ENCODE peak calls at places on chromosomes 4 and X, in eight cellular contexts. E, S, D, B, R, M, J and W are unnamed samples. For H3K36me3, the result is how much of the 10 kb centered on the place peaks cover.

GRCh38 chr4:1206299-1207156 is 34.1 kb upstream of the SPON2 start:
- DNase-seq in M (no peak), S (no peak), B (peak), D (no peak), E (peak), R (no peak), J (no peak), W (peak)

GRCh38 chr4:96649536-96649935 is 809.6 kb downstream of the PDHA2 start:
- DNase-seq in E (no peak), M (no peak), D (peak), J (no peak), R (no peak), B (no peak), S (no peak), W (no peak)

GRCh38 chrX:22234380-22234779 is 38.3 kb upstream of the CBLL2 start:
- DNase-seq in J (no peak), D (no peak), B (no peak), E (peak), M (no peak), S (no peak), R (no peak), W (no peak)

GRCh38 chr4:139025841-139026240 is 10.3 kb downstream of the NOCT start:
- DNase-seq in M (no peak), R (peak), S (no peak), J (no peak), D (no peak), B (no peak), E (no peak), W (no peak)

GRCh38 chrX:48045410-48046311 is 25.8 kb downstream of the ZNF630 start:
- DNase-seq in S (no peak), B (peak), R (peak), E (no peak), M (no peak), J (no peak), D (peak), W (no peak)

GRCh38 chr4:156782491-156782890 is 189.1 kb downstream of the PDGFC start:
- DNase-seq in S (no peak), D (peak), R (no peak), B (no peak), E (no peak), J (no peak), M (no peak), W (no peak)

GRCh38 chr4:155950461-155950860 is 3.2 kb downstream of the CTSO start:
- DNase-seq in B (no peak), D (no peak), R (no peak), J (no peak), M (no peak), S (no peak), E (no peak), W (no peak)

GRCh38 chrX:87900320-87900908 is 382.8 kb downstream of the KLHL4 start:
- DNase-seq in D (peak), B (no peak), M (no peak), R (peak), S (no peak), E (no peak), J (no peak), W (no peak)

GRCh38 chr4:3708103-3708510 is 58.1 kb upstream of the ADRA2C start:
- DNase-seq in B (peak), E (peak), R (no peak), D (no peak), J (no peak), S (no peak), M (no peak), W (no peak)

GRCh38 chr4:94159790-94160189 is 47.9 kb upstream of the SMARCAD1 start:
- DNase-seq in E (no peak), M (no peak), R (no peak), J (no peak), D (peak), S (no peak), B (no peak), W (no peak)

GRCh38 chr4:109729155-109729562 is 711 bp downstream of the PLA2G12A start:
- DNase-seq in M (no peak), S (no peak), R (no peak), D (peak), E (no peak), J (no peak), B (no peak), W (no peak)

GRCh38 chrX:154779261-154779660 is 16.6 kb downstream of the DKC1 start:
- DNase-seq in J (no peak), S (no peak), M (no peak), B (no peak), D (no peak), R (no peak), E (no peak), W (no peak)

GRCh38 chr4:158840131-158840530 is 71.3 kb downstream of the FNIP2 start:
- DNase-seq in S (no peak), R (no peak), D (no peak), E (no peak), M (no peak), B (no peak), J (no peak), W (no peak)
- H3K36me3 ChIP-seq in S (under half), R (under half), D (under half), E (under half), M (under half), B (under half), J (half or more), W (under half)

GRCh38 chr4:90174622-90175023 is 47.4 kb downstream of the CCSER1 start:
- DNase-seq in R (no peak), J (no peak), B (no peak), M (no peak), D (peak), S (peak), E (no peak), W (no peak)

GRCh38 chr4:90165883-90166282 is 38.7 kb downstream of the CCSER1 start:
- DNase-seq in M (no peak), D (no peak), E (no peak), S (no peak), J (no peak), R (no peak), B (no peak), W (no peak)

DNA sequence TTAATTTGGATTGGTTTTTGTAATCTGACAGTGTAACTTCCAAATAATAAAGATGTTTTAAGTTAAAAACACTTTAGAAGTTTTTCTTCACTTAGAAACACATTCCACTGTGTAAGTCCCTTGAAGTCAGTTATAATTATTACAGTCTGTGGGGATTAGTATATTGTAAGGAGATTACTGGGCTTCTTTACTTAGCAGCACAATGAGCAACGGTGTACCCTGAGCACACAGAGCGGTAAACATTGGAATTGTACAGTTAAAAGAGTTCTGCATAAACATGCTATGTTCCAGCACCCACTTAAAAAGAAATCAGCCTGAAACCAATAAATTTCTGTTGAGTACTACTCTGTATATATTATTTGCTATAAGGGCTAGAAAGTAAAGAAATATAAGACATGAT is 44.3 kb downstream of the CCSER1 start:
- DNase-seq in B (no peak), D (no peak), J (no peak), R (no peak), E (no peak), M (no peak), S (no peak), W (no peak)
- H3K36me3 ChIP-seq in B (under half), D (under half), J (under half), R (under half), E (under half), M (under half), S (under half), W (under half)

DNA sequence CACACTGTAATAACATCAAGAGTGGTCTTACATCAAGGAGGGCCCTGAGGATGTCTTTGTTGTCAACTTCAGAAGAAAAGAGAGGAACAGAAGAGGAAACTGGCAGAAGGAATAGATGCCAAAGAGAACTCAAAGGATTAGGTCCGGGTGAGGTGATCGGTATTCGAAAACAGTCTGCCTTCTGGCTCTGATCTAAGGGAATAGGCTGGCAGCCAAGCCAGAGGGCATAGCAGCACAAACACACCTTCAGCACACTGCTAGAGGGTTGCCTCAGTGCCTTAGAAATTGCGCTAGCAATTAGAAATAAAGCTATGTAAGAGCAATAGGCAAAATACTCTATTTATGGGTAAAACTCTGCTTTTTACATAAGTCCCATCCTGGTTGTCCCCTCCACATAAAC is 91.4 kb upstream of the TTC29 start:
- DNase-seq in B (no peak), S (peak), R (no peak), E (no peak), D (no peak), J (no peak), M (no peak), W (no peak)
- H3K36me3 ChIP-seq in B (under half), S (under half), R (under half), E (under half), D (under half), J (under half), M (under half), W (under half)

GRCh38 chr4:7559741-7560376 is 125.1 kb upstream of the PSAPL1 start:
- DNase-seq in J (no peak), R (no peak), D (no peak), E (no peak), S (no peak), M (no peak), B (no peak), W (no peak)
- H3K36me3 ChIP-seq in J (under half), R (under half), D (under half), E (under half), S (under half), M (under half), B (under half), W (under half)

GRCh38 chr4:6607368-6608050 is 32.5 kb downstream of the MAN2B2 start:
- DNase-seq in D (no peak), R (no peak), B (no peak), E (no peak), J (no peak), M (no peak), S (no peak), W (no peak)
- H3K36me3 ChIP-seq in D (under half), R (under half), B (under half), E (under half), J (half or more), M (under half), S (half or more), W (under half)

DNA sequence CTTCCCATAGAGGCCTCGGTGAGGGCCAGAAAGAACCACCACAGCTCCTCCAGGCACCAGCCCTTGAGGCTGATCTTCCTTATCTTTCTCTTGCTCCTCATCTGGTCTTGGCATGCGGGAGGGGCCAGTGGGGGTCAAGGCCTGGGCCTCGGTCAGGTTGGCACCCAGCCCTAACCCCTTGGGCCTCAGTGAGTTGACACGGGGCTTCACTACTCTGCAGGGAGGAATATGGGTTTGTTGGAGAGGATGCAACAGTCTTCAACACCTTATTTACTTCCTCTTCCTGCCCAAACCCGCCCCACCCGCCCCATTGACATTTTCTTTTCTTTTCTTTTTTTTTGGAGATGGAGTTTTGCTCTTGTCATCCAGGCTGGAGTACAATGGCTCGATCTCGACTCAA is 5.9 kb downstream of the GPKOW start:
- DNase-seq in M (no peak), J (no peak), B (no peak), E (no peak), D (no peak), R (no peak), S (no peak), W (no peak)
- H3K36me3 ChIP-seq in M (under half), J (half or more), B (under half), E (under half), D (under half), R (under half), S (half or more), W (under half)

GRCh38 chr4:176323511-176324160 is 3.9 kb downstream of the SPCS3 start:
- DNase-seq in D (no peak), B (no peak), E (no peak), M (no peak), S (no peak), R (no peak), J (no peak), W (no peak)
- H3K36me3 ChIP-seq in D (under half), B (under half), E (under half), M (under half), S (under half), R (under half), J (under half), W (under half)

GRCh38 chr4:168854216-168854921 is 155.7 kb downstream of the CBR4 start:
- DNase-seq in R (no peak), E (no peak), M (no peak), S (no peak), J (peak), D (no peak), B (peak), W (no peak)

GRCh38 chr4:168852933-168853713 is 156.9 kb downstream of the CBR4 start:
- DNase-seq in E (no peak), S (no peak), D (no peak), M (no peak), R (no peak), B (no peak), J (no peak), W (no peak)

GRCh38 chr4:168853770-168854169 is 156.3 kb downstream of the CBR4 start:
- DNase-seq in M (no peak), D (no peak), R (no peak), J (no peak), B (no peak), E (no peak), S (no peak), W (no peak)

GRCh38 chr4:168850016-168850415 is 160.0 kb downstream of the CBR4 start:
- DNase-seq in E (no peak), B (no peak), S (no peak), M (no peak), D (no peak), R (no peak), J (no peak), W (no peak)

DNA sequence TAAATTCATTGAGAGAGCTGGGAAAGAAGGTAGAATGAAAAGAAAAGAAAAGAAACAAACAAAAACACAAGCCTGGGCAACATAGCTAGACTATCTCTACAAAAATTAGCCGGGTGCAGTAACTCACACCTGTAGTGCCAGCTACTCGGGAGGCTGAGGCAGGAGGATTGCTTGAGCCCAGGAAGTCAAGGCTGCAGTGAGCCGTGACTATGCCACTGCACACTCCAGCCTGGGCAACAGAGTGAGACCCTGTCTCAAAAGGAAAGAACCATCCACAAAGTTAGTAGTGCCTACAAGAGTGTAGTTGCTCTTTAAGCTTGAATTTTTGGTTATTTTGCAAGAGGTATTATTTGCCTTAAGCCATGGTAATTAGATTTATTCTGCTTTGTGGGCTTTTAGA is 157.7 kb downstream of the CBR4 start:
- DNase-seq in B (no peak), D (no peak), E (no peak), M (no peak), J (no peak), R (no peak), S (no peak), W (no peak)
- H3K36me3 ChIP-seq in B (under half), D (under half), E (under half), M (under half), J (under half), R (half or more), S (under half), W (half or more)

GRCh38 chr4:11468901-11469300 is 40.2 kb upstream of the HS3ST1 start:
- DNase-seq in R (no peak), E (no peak), J (no peak), M (no peak), D (no peak), S (peak), B (no peak), W (no peak)

GRCh38 chr4:11467931-11468330 is 39.2 kb upstream of the HS3ST1 start:
- DNase-seq in B (no peak), R (no peak), E (no peak), D (no peak), M (no peak), J (no peak), S (no peak), W (no peak)

DNA sequence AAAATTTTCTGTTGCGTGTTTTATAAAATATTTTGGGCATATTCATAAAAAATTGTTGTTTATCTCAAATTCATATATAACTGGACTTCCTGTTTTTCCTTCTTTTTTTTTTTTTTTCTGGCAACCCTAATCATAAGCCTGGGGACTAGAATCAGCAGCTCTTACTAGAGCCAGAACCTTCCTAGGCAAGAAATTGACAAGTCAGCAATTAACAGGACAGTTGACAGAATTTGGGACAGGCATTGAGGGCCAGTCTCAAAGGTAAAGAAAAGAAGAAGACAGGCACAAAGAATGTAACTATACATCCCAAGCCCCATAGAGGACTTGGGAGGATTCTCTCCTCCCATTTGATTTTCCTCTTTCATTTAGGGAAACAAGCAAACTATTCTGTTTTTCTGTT is 35.0 kb upstream of the HS3ST1 start:
- DNase-seq in E (no peak), M (no peak), R (no peak), J (no peak), D (no peak), S (no peak), B (no peak), W (no peak)
- H3K36me3 ChIP-seq in E (under half), M (under half), R (under half), J (under half), D (under half), S (under half), B (under half), W (under half)

DNA sequence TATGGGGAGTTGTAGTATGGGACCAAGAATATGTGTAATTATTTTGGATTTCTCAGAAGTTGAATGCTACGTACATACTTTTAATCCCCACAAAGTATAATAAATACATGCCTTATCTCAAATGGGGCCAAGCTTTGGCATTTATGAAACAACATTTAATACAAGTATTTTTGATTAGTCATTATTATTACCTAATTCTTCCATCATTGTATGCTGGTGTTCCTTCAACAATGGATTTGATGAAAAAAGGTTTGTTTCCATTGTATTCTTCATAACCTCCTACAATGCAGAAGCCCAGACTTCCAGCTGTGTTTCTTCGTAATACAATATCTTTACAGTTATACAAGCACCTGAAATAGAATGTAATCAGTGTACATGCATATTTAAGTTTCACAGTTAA is 83.8 kb downstream of the FIP1L1 start:
- DNase-seq in B (no peak), S (no peak), D (no peak), E (no peak), R (no peak), J (no peak), M (no peak), W (no peak)
- H3K36me3 ChIP-seq in B (under half), S (half or more), D (under half), E (under half), R (half or more), J (half or more), M (under half), W (under half)